ENCODE peak calls at places on chromosomes 3 and 15, in ten cellular contexts. One of them, this sample, is unnamed.

GRCh38 chr15:41809526-41810220 is 18.2 kb upstream of the JMJD7 start:
- DNase-seq in stomach: no peak
- DNase-seq in esophagus squamous epithelium: no peak
- DNase-seq in dorsolateral prefrontal cortex: no peak
- DNase-seq in GM23248: no peak
- DNase-seq in AG04450: no peak
- DNase-seq in mammary epithelial cell: no peak
- DNase-seq in psoas muscle: no peak
- DNase-seq in CD8-positive, alpha-beta T cell: no peak
- DNase-seq in RWPE1: no peak
- DNase-seq in this sample: no peak

GRCh38 chr3:88988906-88989305 is 118.5 kb upstream of the EPHA3 start:
- DNase-seq in RWPE1: peak; percentile 2
- DNase-seq in mammary epithelial cell: peak; percentile 88
- DNase-seq in dorsolateral prefrontal cortex: no peak
- DNase-seq in esophagus squamous epithelium: no peak
- DNase-seq in CD8-positive, alpha-beta T cell: no peak
- DNase-seq in stomach: no peak
- DNase-seq in AG04450: no peak
- DNase-seq in psoas muscle: no peak
- DNase-seq in GM23248: no peak
- DNase-seq in this sample: no peak

GRCh38 chr3:140809326-140809725 is 131.5 kb downstream of the TRIM42 start:
- DNase-seq in esophagus squamous epithelium: no peak
- DNase-seq in GM23248: no peak
- DNase-seq in stomach: no peak
- DNase-seq in dorsolateral prefrontal cortex: no peak
- DNase-seq in psoas muscle: no peak
- DNase-seq in mammary epithelial cell: no peak
- DNase-seq in AG04450: no peak
- DNase-seq in RWPE1: no peak
- DNase-seq in CD8-positive, alpha-beta T cell: no peak
- DNase-seq in this sample: no peak

GRCh38 chr3:177652556-177653290 is 455.4 kb upstream of the TBL1XR1 start:
- DNase-seq in stomach: no peak
- DNase-seq in CD8-positive, alpha-beta T cell: no peak
- DNase-seq in esophagus squamous epithelium: no peak
- DNase-seq in psoas muscle: no peak
- DNase-seq in RWPE1: no peak
- DNase-seq in dorsolateral prefrontal cortex: no peak
- DNase-seq in mammary epithelial cell: no peak
- DNase-seq in AG04450: no peak
- DNase-seq in GM23248: no peak
- DNase-seq in this sample: peak; percentile 33

GRCh38 chr3:177447938-177448337 is 250.7 kb upstream of the TBL1XR1 start:
- DNase-seq in GM23248: no peak
- DNase-seq in mammary epithelial cell: peak; percentile 99
- DNase-seq in stomach: peak; percentile 89
- DNase-seq in esophagus squamous epithelium: no peak
- DNase-seq in AG04450: no peak
- DNase-seq in dorsolateral prefrontal cortex: no peak
- DNase-seq in CD8-positive, alpha-beta T cell: no peak
- DNase-seq in RWPE1: peak; percentile 95
- DNase-seq in psoas muscle: no peak
- DNase-seq in this sample: no peak

GRCh38 chr3:94162700-94163099 is 99.8 kb downstream of the NSUN3 start:
- DNase-seq in CD8-positive, alpha-beta T cell: no peak
- DNase-seq in GM23248: peak; percentile 50
- DNase-seq in RWPE1: peak; percentile 82
- DNase-seq in esophagus squamous epithelium: no peak
- DNase-seq in psoas muscle: no peak
- DNase-seq in mammary epithelial cell: peak; percentile 95
- DNase-seq in dorsolateral prefrontal cortex: no peak
- DNase-seq in AG04450: no peak
- DNase-seq in stomach: no peak
- DNase-seq in this sample: peak; percentile 81

GRCh38 chr15:70152070-70152480 is 54.4 kb upstream of the TLE3 start:
- DNase-seq in AG04450: no peak
- DNase-seq in mammary epithelial cell: no peak
- DNase-seq in CD8-positive, alpha-beta T cell: no peak
- DNase-seq in esophagus squamous epithelium: no peak
- DNase-seq in dorsolateral prefrontal cortex: no peak
- DNase-seq in GM23248: peak; percentile 22
- DNase-seq in psoas muscle: no peak
- DNase-seq in stomach: peak; percentile 75
- DNase-seq in RWPE1: no peak
- DNase-seq in this sample: no peak

GRCh38 chr3:24316887-24317383 is 177.7 kb downstream of the THRB start:
- DNase-seq in mammary epithelial cell: peak; percentile 54
- DNase-seq in stomach: peak; percentile 44
- DNase-seq in RWPE1: peak; percentile 32
- DNase-seq in AG04450: no peak
- DNase-seq in CD8-positive, alpha-beta T cell: no peak
- DNase-seq in esophagus squamous epithelium: no peak
- DNase-seq in psoas muscle: no peak
- DNase-seq in dorsolateral prefrontal cortex: no peak
- DNase-seq in GM23248: peak; percentile 35
- DNase-seq in this sample: peak; percentile 56

GRCh38 chr15:78767331-78767951 is 43.8 kb downstream of the ADAMTS7 start:
- DNase-seq in dorsolateral prefrontal cortex: no peak
- DNase-seq in GM23248: no peak
- DNase-seq in mammary epithelial cell: no peak
- DNase-seq in esophagus squamous epithelium: no peak
- DNase-seq in RWPE1: no peak
- DNase-seq in psoas muscle: peak; percentile 9
- DNase-seq in CD8-positive, alpha-beta T cell: no peak
- DNase-seq in AG04450: no peak
- DNase-seq in stomach: no peak
- DNase-seq in this sample: no peak

GRCh38 chr15:98528056-98528725 is 120.1 kb upstream of the IGF1R start:
- DNase-seq in dorsolateral prefrontal cortex: no peak
- DNase-seq in CD8-positive, alpha-beta T cell: no peak
- DNase-seq in esophagus squamous epithelium: no peak
- DNase-seq in GM23248: no peak
- DNase-seq in RWPE1: no peak
- DNase-seq in AG04450: no peak
- DNase-seq in psoas muscle: no peak
- DNase-seq in stomach: no peak
- DNase-seq in mammary epithelial cell: no peak
- DNase-seq in this sample: no peak

GRCh38 chr3:134201201-134202130 is 49.2 kb downstream of the RYK start:
- DNase-seq in psoas muscle: no peak
- DNase-seq in esophagus squamous epithelium: no peak
- DNase-seq in mammary epithelial cell: peak; percentile 96
- DNase-seq in GM23248: peak; percentile 88
- DNase-seq in dorsolateral prefrontal cortex: no peak
- DNase-seq in CD8-positive, alpha-beta T cell: no peak
- DNase-seq in AG04450: peak; percentile 63
- DNase-seq in RWPE1: peak; percentile 85
- DNase-seq in stomach: no peak
- DNase-seq in this sample: peak; percentile 88

GRCh38 chr15:89002281-89002761 is 85.9 kb upstream of the ABHD2 start:
- DNase-seq in esophagus squamous epithelium: no peak
- DNase-seq in psoas muscle: no peak
- DNase-seq in RWPE1: no peak
- DNase-seq in AG04450: peak; percentile 66
- DNase-seq in stomach: no peak
- DNase-seq in mammary epithelial cell: peak; percentile 35
- DNase-seq in GM23248: peak; percentile 90
- DNase-seq in CD8-positive, alpha-beta T cell: no peak
- DNase-seq in dorsolateral prefrontal cortex: no peak
- DNase-seq in this sample: peak; percentile 68

GRCh38 chr3:182713743-182714517 is 79.4 kb upstream of the ATP11B start:
- DNase-seq in dorsolateral prefrontal cortex: no peak
- DNase-seq in RWPE1: peak; percentile 57
- DNase-seq in GM23248: peak; percentile 80
- DNase-seq in esophagus squamous epithelium: no peak
- DNase-seq in mammary epithelial cell: peak; percentile 51
- DNase-seq in psoas muscle: no peak
- DNase-seq in AG04450: peak; percentile 36
- DNase-seq in stomach: no peak
- DNase-seq in CD8-positive, alpha-beta T cell: no peak
- DNase-seq in this sample: peak; percentile 57

DNA sequence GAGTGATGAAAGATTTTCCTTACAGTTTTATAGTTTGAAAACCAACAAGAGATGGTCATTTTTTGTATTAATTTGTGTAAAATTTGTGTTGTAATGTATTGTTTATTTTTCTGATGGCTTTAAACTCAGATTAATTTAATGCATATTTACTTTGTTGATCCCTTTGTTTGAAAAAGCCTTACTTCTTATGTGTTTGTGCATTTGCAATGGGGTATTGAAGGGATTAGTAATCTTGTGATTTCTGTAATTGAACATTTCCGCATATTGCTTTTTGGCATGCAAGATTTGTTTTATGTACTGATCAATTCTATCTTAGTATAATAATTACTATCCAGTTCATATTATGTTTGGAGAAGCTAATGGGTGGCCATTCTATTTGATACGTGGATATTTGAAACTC is 98.4 kb upstream of the ROBO1 start:
- DNase-seq in CD8-positive, alpha-beta T cell: no peak
- DNase-seq in RWPE1: no peak
- DNase-seq in GM23248: no peak
- DNase-seq in esophagus squamous epithelium: no peak
- DNase-seq in stomach: no peak
- DNase-seq in mammary epithelial cell: no peak
- DNase-seq in psoas muscle: no peak
- DNase-seq in dorsolateral prefrontal cortex: no peak
- DNase-seq in AG04450: no peak
- DNase-seq in this sample: no peak
- H3K27ac ChIP-seq in CD8-positive, alpha-beta T cell: no peak overlapping the region
- H3K27ac ChIP-seq in RWPE1: no peak overlapping the region
- H3K27ac ChIP-seq in GM23248: no peak overlapping the region
- H3K27ac ChIP-seq in esophagus squamous epithelium: no peak overlapping the region
- H3K27ac ChIP-seq in stomach: no peak overlapping the region
- H3K27ac ChIP-seq in mammary epithelial cell: no peak overlapping the region
- H3K27ac ChIP-seq in psoas muscle: no peak overlapping the region
- H3K27ac ChIP-seq in dorsolateral prefrontal cortex: no peak overlapping the region
- H3K27ac ChIP-seq in AG04450: no peak overlapping the region
- H3K27ac ChIP-seq in this sample: no peak overlapping the region

GRCh38 chr3:26132942-26133341 is 343.1 kb downstream of the OXSM start:
- DNase-seq in AG04450: no peak
- DNase-seq in GM23248: no peak
- DNase-seq in stomach: no peak
- DNase-seq in esophagus squamous epithelium: no peak
- DNase-seq in CD8-positive, alpha-beta T cell: no peak
- DNase-seq in RWPE1: no peak
- DNase-seq in mammary epithelial cell: no peak
- DNase-seq in dorsolateral prefrontal cortex: no peak
- DNase-seq in psoas muscle: no peak
- DNase-seq in this sample: no peak
- H3K27ac ChIP-seq in AG04450: no peak overlapping the region
- H3K27ac ChIP-seq in GM23248: no peak overlapping the region
- H3K27ac ChIP-seq in stomach: no peak overlapping the region
- H3K27ac ChIP-seq in esophagus squamous epithelium: no peak overlapping the region
- H3K27ac ChIP-seq in CD8-positive, alpha-beta T cell: no peak overlapping the region
- H3K27ac ChIP-seq in RWPE1: no peak overlapping the region
- H3K27ac ChIP-seq in mammary epithelial cell: no peak overlapping the region
- H3K27ac ChIP-seq in dorsolateral prefrontal cortex: no peak overlapping the region
- H3K27ac ChIP-seq in psoas muscle: no peak overlapping the region
- H3K27ac ChIP-seq in this sample: no peak overlapping the region

GRCh38 chr15:90382305-90382704 is 5.7 kb upstream of the IQGAP1 start:
- DNase-seq in esophagus squamous epithelium: no peak
- DNase-seq in GM23248: no peak
- DNase-seq in RWPE1: no peak
- DNase-seq in CD8-positive, alpha-beta T cell: no peak
- DNase-seq in AG04450: no peak
- DNase-seq in mammary epithelial cell: peak; percentile 44
- DNase-seq in psoas muscle: no peak
- DNase-seq in dorsolateral prefrontal cortex: no peak
- DNase-seq in stomach: no peak
- DNase-seq in this sample: no peak

GRCh38 chr15:90375071-90375470 is 13.0 kb upstream of the IQGAP1 start:
- DNase-seq in esophagus squamous epithelium: no peak
- DNase-seq in psoas muscle: no peak
- DNase-seq in dorsolateral prefrontal cortex: no peak
- DNase-seq in CD8-positive, alpha-beta T cell: no peak
- DNase-seq in GM23248: no peak
- DNase-seq in stomach: no peak
- DNase-seq in RWPE1: no peak
- DNase-seq in AG04450: no peak
- DNase-seq in mammary epithelial cell: no peak
- DNase-seq in this sample: no peak

GRCh38 chr15:90381515-90381914 is 6.5 kb upstream of the IQGAP1 start:
- DNase-seq in RWPE1: no peak
- DNase-seq in CD8-positive, alpha-beta T cell: no peak
- DNase-seq in dorsolateral prefrontal cortex: no peak
- DNase-seq in AG04450: no peak
- DNase-seq in esophagus squamous epithelium: no peak
- DNase-seq in psoas muscle: no peak
- DNase-seq in mammary epithelial cell: no peak
- DNase-seq in GM23248: no peak
- DNase-seq in stomach: no peak
- DNase-seq in this sample: no peak

GRCh38 chr15:90379263-90379662 is 8.8 kb upstream of the IQGAP1 start:
- DNase-seq in psoas muscle: no peak
- DNase-seq in CD8-positive, alpha-beta T cell: no peak
- DNase-seq in stomach: no peak
- DNase-seq in mammary epithelial cell: no peak
- DNase-seq in AG04450: no peak
- DNase-seq in GM23248: no peak
- DNase-seq in dorsolateral prefrontal cortex: no peak
- DNase-seq in RWPE1: no peak
- DNase-seq in esophagus squamous epithelium: no peak
- DNase-seq in this sample: no peak

GRCh38 chr15:90376789-90377188 is 11.3 kb upstream of the IQGAP1 start:
- DNase-seq in RWPE1: no peak
- DNase-seq in psoas muscle: no peak
- DNase-seq in esophagus squamous epithelium: no peak
- DNase-seq in CD8-positive, alpha-beta T cell: peak; percentile 76
- DNase-seq in AG04450: no peak
- DNase-seq in stomach: peak; percentile 30
- DNase-seq in GM23248: no peak
- DNase-seq in mammary epithelial cell: no peak
- DNase-seq in dorsolateral prefrontal cortex: no peak
- DNase-seq in this sample: no peak
- H3K27ac ChIP-seq in RWPE1: no peak overlapping the region
- H3K27ac ChIP-seq in psoas muscle: no peak overlapping the region
- H3K27ac ChIP-seq in esophagus squamous epithelium: peak overlapping the region; percentile 69
- H3K27ac ChIP-seq in CD8-positive, alpha-beta T cell: no peak overlapping the region
- H3K27ac ChIP-seq in AG04450: no peak overlapping the region
- H3K27ac ChIP-seq in stomach: no peak overlapping the region
- H3K27ac ChIP-seq in GM23248: no peak overlapping the region
- H3K27ac ChIP-seq in mammary epithelial cell: no peak overlapping the region
- H3K27ac ChIP-seq in dorsolateral prefrontal cortex: no peak overlapping the region
- H3K27ac ChIP-seq in this sample: no peak overlapping the region

GRCh38 chr3:73835945-73836344 is 211.2 kb upstream of the PDZRN3 start:
- DNase-seq in mammary epithelial cell: no peak
- DNase-seq in stomach: no peak
- DNase-seq in AG04450: no peak
- DNase-seq in dorsolateral prefrontal cortex: no peak
- DNase-seq in psoas muscle: no peak
- DNase-seq in CD8-positive, alpha-beta T cell: no peak
- DNase-seq in esophagus squamous epithelium: no peak
- DNase-seq in GM23248: no peak
- DNase-seq in RWPE1: no peak
- DNase-seq in this sample: no peak
- H3K27ac ChIP-seq in mammary epithelial cell: no peak overlapping the region
- H3K27ac ChIP-seq in stomach: no peak overlapping the region
- H3K27ac ChIP-seq in AG04450: no peak overlapping the region
- H3K27ac ChIP-seq in dorsolateral prefrontal cortex: no peak overlapping the region
- H3K27ac ChIP-seq in psoas muscle: no peak overlapping the region
- H3K27ac ChIP-seq in CD8-positive, alpha-beta T cell: no peak overlapping the region
- H3K27ac ChIP-seq in esophagus squamous epithelium: no peak overlapping the region
- H3K27ac ChIP-seq in GM23248: no peak overlapping the region
- H3K27ac ChIP-seq in RWPE1: no peak overlapping the region
- H3K27ac ChIP-seq in this sample: no peak overlapping the region